ENCODE peak calls at places on chromosome 7, in four cellular contexts. One of them, this sample, is unnamed.

GRCh38 chr7:1438821-1439220 is 20.4 kb downstream of the MICALL2 start:
- DNase-seq in AG04450: no peak
- DNase-seq in transverse colon: no peak
- DNase-seq in cardiac fibroblast: no peak
- DNase-seq in this sample: no peak

GRCh38 chr7:44678468-44679179 is 70.0 kb upstream of the ZMIZ2 start:
- DNase-seq in transverse colon: no peak
- DNase-seq in AG04450: peak; percentile 63
- DNase-seq in cardiac fibroblast: peak; percentile 84
- DNase-seq in this sample: peak; percentile 94

GRCh38 chr7:127347567-127348246 is 44.8 kb downstream of the ZNF800 start:
- DNase-seq in cardiac fibroblast: peak; percentile 75
- DNase-seq in AG04450: peak; percentile 10
- DNase-seq in transverse colon: peak; percentile 79
- DNase-seq in this sample: peak; percentile 65

GRCh38 chr7:44380179-44380830 is 54.9 kb upstream of the CAMK2B start:
- DNase-seq in cardiac fibroblast: no peak
- DNase-seq in transverse colon: no peak
- DNase-seq in AG04450: no peak
- DNase-seq in this sample: no peak

GRCh38 chr7:69832356-69832755 is 234.1 kb downstream of the AUTS2 start:
- DNase-seq in transverse colon: no peak
- DNase-seq in AG04450: no peak
- DNase-seq in cardiac fibroblast: no peak
- DNase-seq in this sample: no peak

GRCh38 chr7:51316262-51316665 is 345 bp downstream of the COBL start:
- DNase-seq in transverse colon: peak; percentile 55
- DNase-seq in cardiac fibroblast: no peak
- DNase-seq in AG04450: no peak
- DNase-seq in this sample: no peak

GRCh38 chr7:32200593-32200992 is 130.4 kb upstream of the PDE1C start:
- DNase-seq in transverse colon: no peak
- DNase-seq in AG04450: no peak
- DNase-seq in cardiac fibroblast: no peak
- DNase-seq in this sample: no peak

GRCh38 chr7:86720306-86720705 is 76.6 kb downstream of the GRM3 start:
- DNase-seq in transverse colon: no peak
- DNase-seq in AG04450: no peak
- DNase-seq in cardiac fibroblast: no peak
- DNase-seq in this sample: no peak

GRCh38 chr7:18583305-18583704 is 87.8 kb downstream of the HDAC9 start:
- DNase-seq in cardiac fibroblast: peak; percentile 62
- DNase-seq in transverse colon: no peak
- DNase-seq in AG04450: no peak
- DNase-seq in this sample: peak; percentile 88

GRCh38 chr7:150439926-150440325 is 10.5 kb upstream of the GIMAP8 start:
- DNase-seq in cardiac fibroblast: peak; percentile 5
- DNase-seq in transverse colon: no peak
- DNase-seq in AG04450: no peak
- DNase-seq in this sample: peak; percentile 21

GRCh38 chr7:137948083-137948844 is 53.6 kb downstream of the CREB3L2 start:
- DNase-seq in AG04450: no peak
- DNase-seq in cardiac fibroblast: no peak
- DNase-seq in transverse colon: no peak
- DNase-seq in this sample: no peak

GRCh38 chr7:101728888-101729883 is 88.2 kb upstream of the CUX1 start:
- DNase-seq in transverse colon: peak; percentile 89
- DNase-seq in cardiac fibroblast: peak; percentile 93
- DNase-seq in AG04450: peak; percentile 64
- DNase-seq in this sample: peak; percentile 100

GRCh38 chr7:24877790-24878311 is 102.1 kb downstream of the OSBPL3 start:
- DNase-seq in cardiac fibroblast: peak; percentile 57
- DNase-seq in transverse colon: peak; percentile 41
- DNase-seq in AG04450: no peak
- DNase-seq in this sample: peak; percentile 37

GRCh38 chr7:113775401-113775800 is 143.4 kb downstream of the PPP1R3A start:
- DNase-seq in AG04450: no peak
- DNase-seq in transverse colon: no peak
- DNase-seq in cardiac fibroblast: no peak
- DNase-seq in this sample: no peak

GRCh38 chr7:2802082-2802481 is 42.0 kb downstream of the GNA12 start:
- DNase-seq in cardiac fibroblast: peak; percentile 59
- DNase-seq in AG04450: no peak
- DNase-seq in transverse colon: no peak
- DNase-seq in this sample: peak; percentile 69
- H3K4me3 ChIP-seq in cardiac fibroblast: no peak overlapping the region
- H3K4me3 ChIP-seq in AG04450: no peak overlapping the region
- H3K4me3 ChIP-seq in transverse colon: no peak overlapping the region
- H3K4me3 ChIP-seq in this sample: no peak overlapping the region

DNA sequence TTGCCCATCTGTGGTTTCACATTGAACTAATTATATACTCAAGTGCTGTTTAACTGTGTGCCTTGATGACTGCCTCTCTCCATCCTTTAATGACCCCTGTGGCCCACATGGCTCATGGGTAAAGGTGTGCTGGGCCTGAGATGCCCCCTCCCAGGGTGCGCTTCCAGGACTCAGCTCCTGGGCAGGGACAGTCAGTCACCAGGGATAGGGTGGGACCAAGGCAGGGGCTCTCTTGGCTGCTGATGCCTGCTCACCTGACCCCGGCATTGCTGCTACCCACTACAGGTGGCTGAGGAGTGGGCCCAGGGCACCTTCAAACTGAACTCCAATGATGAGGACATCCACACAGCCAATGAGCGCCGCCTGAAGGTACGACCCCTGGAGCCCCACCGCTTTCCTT is 6.5 kb downstream of the ASL start:
- DNase-seq in cardiac fibroblast: no peak
- DNase-seq in AG04450: no peak
- DNase-seq in transverse colon: no peak
- DNase-seq in this sample: no peak
- TF ChIP-seq CTCF in cardiac fibroblast: no peak
- TF ChIP-seq CTCF in AG04450: no peak
- TF ChIP-seq CTCF in transverse colon: no peak
- TF ChIP-seq CTCF in this sample: no peak

GRCh38 chr7:53336133-53336532 is 300.7 kb downstream of the POM121L12 start:
- DNase-seq in AG04450: no peak
- DNase-seq in cardiac fibroblast: no peak
- DNase-seq in transverse colon: no peak
- DNase-seq in this sample: no peak
- H3K4me3 ChIP-seq in AG04450: no peak overlapping the region
- H3K4me3 ChIP-seq in cardiac fibroblast: no peak overlapping the region
- H3K4me3 ChIP-seq in transverse colon: no peak overlapping the region
- H3K4me3 ChIP-seq in this sample: no peak overlapping the region

DNA sequence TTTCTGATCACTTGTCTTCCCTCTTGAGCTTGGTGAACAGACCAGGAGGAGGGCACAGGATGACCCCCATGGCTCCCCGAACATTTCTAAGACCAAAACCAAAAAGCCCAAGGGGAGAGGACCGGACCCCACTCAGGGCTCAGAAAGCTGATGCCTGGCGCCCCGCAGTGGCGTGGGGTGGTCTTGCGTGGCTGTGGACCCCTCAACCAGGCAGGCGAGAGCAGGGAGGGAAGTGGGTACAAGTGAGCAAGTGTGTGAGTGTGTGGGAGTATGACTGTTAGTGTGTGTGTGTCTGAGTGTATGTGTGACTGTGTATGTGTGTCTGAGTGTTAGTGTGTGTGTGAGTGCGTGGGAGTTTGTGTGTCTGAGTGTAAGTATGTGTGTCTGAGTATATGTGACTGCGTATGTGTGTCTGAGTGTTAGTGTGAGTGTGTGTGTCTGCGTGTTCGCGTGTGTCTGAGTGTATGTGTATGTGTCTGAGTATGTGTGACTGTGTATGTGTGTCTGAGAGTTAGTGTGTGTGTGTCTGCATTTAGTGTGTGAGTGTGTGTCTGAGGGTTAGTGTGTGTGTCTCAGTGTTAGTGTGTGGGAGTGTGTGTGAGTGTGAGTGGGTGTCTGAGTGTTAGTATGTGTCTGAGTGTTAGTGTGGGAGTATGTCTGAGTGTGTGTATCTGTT is 34.0 kb upstream of the INSIG1 start:
- DNase-seq in transverse colon: no peak
- DNase-seq in AG04450: no peak
- DNase-seq in cardiac fibroblast: no peak
- DNase-seq in this sample: no peak
- TF ChIP-seq CTCF in transverse colon: no peak
- TF ChIP-seq CTCF in AG04450: peak; percentile 12
- TF ChIP-seq CTCF in cardiac fibroblast: no peak
- TF ChIP-seq CTCF in this sample: peak; percentile 20

GRCh38 chr7:135970682-135971365 is 6.3 kb downstream of the MTPN start:
- DNase-seq in cardiac fibroblast: no peak
- DNase-seq in transverse colon: no peak
- DNase-seq in AG04450: no peak
- DNase-seq in this sample: no peak
- H3K4me3 ChIP-seq in cardiac fibroblast: no peak overlapping the region
- H3K4me3 ChIP-seq in transverse colon: no peak overlapping the region
- H3K4me3 ChIP-seq in AG04450: no peak overlapping the region
- H3K4me3 ChIP-seq in this sample: no peak overlapping the region

GRCh38 chr7:119482209-119482608 is 790.8 kb upstream of the KCND2 start:
- DNase-seq in cardiac fibroblast: peak; percentile 11
- DNase-seq in AG04450: no peak
- DNase-seq in transverse colon: no peak
- DNase-seq in this sample: peak; percentile 13
- TF ChIP-seq CTCF in cardiac fibroblast: peak; percentile 60
- TF ChIP-seq CTCF in AG04450: peak; percentile 17
- TF ChIP-seq CTCF in transverse colon: no peak
- TF ChIP-seq CTCF in this sample: peak; percentile 56

GRCh38 chr7:100219271-100219737 is 445 bp upstream of the PVRIG start:
- DNase-seq in transverse colon: no peak
- DNase-seq in AG04450: no peak
- DNase-seq in cardiac fibroblast: no peak
- DNase-seq in this sample: no peak

GRCh38 chr7:100221767-100222444 is 2.2 kb downstream of the PVRIG start:
- DNase-seq in AG04450: no peak
- DNase-seq in cardiac fibroblast: no peak
- DNase-seq in transverse colon: no peak
- DNase-seq in this sample: no peak

GRCh38 chr7:100215895-100216294 is 3.9 kb upstream of the PVRIG start:
- DNase-seq in transverse colon: no peak
- DNase-seq in AG04450: no peak
- DNase-seq in cardiac fibroblast: peak; percentile 47
- DNase-seq in this sample: peak; percentile 3

GRCh38 chr7:100222445-100223132 is 2.8 kb downstream of the PVRIG start:
- DNase-seq in cardiac fibroblast: no peak
- DNase-seq in AG04450: no peak
- DNase-seq in transverse colon: no peak
- DNase-seq in this sample: no peak

GRCh38 chr7:100220833-100221718 is 1.3 kb downstream of the PVRIG start:
- DNase-seq in AG04450: no peak
- DNase-seq in transverse colon: peak; percentile 68
- DNase-seq in cardiac fibroblast: no peak
- DNase-seq in this sample: no peak
- H3K4me3 ChIP-seq in AG04450: no peak overlapping the region
- H3K4me3 ChIP-seq in transverse colon: peak overlapping the region; percentile 35
- H3K4me3 ChIP-seq in cardiac fibroblast: no peak overlapping the region
- H3K4me3 ChIP-seq in this sample: no peak overlapping the region

DNA sequence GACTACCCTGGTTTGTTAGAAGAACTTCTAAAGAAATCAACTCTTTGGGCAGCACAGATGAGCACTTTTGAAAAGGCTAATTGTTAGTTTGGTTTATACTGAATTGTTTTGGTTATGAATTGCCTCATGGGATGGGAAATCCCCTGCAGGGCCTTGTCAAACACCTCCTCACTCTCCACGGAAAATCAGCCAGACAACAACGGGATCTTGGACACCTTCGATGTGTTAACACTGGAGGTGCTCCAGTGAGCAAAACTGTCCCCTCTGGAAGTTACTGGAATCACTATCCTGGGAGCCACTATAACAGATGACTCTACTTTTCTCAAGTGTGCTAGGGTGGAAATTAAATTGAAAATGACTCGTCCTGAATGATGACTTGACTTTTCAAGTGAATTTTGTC is 38.7 kb downstream of the CDK6 start:
- DNase-seq in cardiac fibroblast: no peak
- DNase-seq in transverse colon: no peak
- DNase-seq in AG04450: no peak
- DNase-seq in this sample: peak; percentile 23
- TF ChIP-seq CTCF in cardiac fibroblast: peak; percentile 3
- TF ChIP-seq CTCF in transverse colon: no peak
- TF ChIP-seq CTCF in AG04450: no peak
- TF ChIP-seq CTCF in this sample: no peak

GRCh38 chr7:149321978-149322541 is 60.1 kb downstream of the ZNF783 start:
- DNase-seq in cardiac fibroblast: peak; percentile 41
- DNase-seq in transverse colon: no peak
- DNase-seq in AG04450: no peak
- DNase-seq in this sample: peak; percentile 62
- H3K4me3 ChIP-seq in cardiac fibroblast: peak overlapping the region; percentile 51
- H3K4me3 ChIP-seq in transverse colon: peak overlapping the region; percentile 37
- H3K4me3 ChIP-seq in AG04450: peak overlapping the region; percentile 42
- H3K4me3 ChIP-seq in this sample: peak overlapping the region; percentile 54

DNA sequence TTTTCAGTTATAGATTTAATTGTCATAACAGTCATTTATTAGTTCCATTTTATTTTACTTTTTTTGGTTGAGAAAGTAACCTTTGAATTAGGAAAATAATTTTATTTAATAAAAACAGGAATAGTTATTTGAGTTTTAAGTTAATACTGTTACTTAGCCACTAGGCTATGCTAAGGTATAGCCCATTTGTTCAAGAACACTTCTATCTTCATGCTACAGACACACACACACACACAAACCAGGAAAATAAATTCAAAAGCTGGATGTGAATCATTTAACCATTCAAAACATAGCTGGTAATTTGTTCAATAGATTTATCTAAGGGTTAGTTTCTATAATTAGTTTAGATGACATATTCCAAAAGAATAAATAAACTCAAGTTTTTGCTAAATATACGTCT is 148.4 kb downstream of the RNF133 start:
- DNase-seq in transverse colon: no peak
- DNase-seq in AG04450: no peak
- DNase-seq in cardiac fibroblast: peak; percentile 9
- DNase-seq in this sample: peak; percentile 8
- TF ChIP-seq CTCF in transverse colon: no peak
- TF ChIP-seq CTCF in AG04450: no peak
- TF ChIP-seq CTCF in cardiac fibroblast: peak; percentile 21
- TF ChIP-seq CTCF in this sample: peak; percentile 20